ENCODE peak calls at places on chromosome 2, in nine cellular contexts. One of them, this sample, is unnamed.

GRCh38 chr2:27186613-27187345 is 25.1 kb upstream of the ATRAID start:
- DNase-seq in iPS DF 19.7: no peak
- DNase-seq in activated CD4-positive, alpha-beta memory T cell treated with anti-CD3 and anti-CD28 coated beads, Interleukin-2, amount 10 ng/mL, durations not matched to agents 7 days and 5 days: no peak
- DNase-seq in NCI-H1092 treated with DMSO at 0.1 percent for 48 hours: no peak
- DNase-seq in activated CD8-positive, alpha-beta memory T cell treated with anti-CD3 and anti-CD28 coated beads, Interleukin-2, amount 10 ng/mL, durations not matched to agents 7 days and 5 days: no peak
- DNase-seq in ELF-1: no peak
- DNase-seq in endodermal cell: no peak
- DNase-seq in stimulated activated CD4-positive, alpha-beta T cell treated with anti-CD3 and anti-CD28 coated beads, TNF-alpha, amount 100 ng/mL, for 4 hours: no peak
- DNase-seq in fibroblast of lung: no peak
- DNase-seq in this sample: no peak

GRCh38 chr2:186780701-186781316 is 68.2 kb downstream of the ZSWIM2 start:
- DNase-seq in iPS DF 19.7: peak
- DNase-seq in activated CD4-positive, alpha-beta memory T cell treated with anti-CD3 and anti-CD28 coated beads, Interleukin-2, amount 10 ng/mL, durations not matched to agents 7 days and 5 days: no peak
- DNase-seq in NCI-H1092 treated with DMSO at 0.1 percent for 48 hours: peak
- DNase-seq in activated CD8-positive, alpha-beta memory T cell treated with anti-CD3 and anti-CD28 coated beads, Interleukin-2, amount 10 ng/mL, durations not matched to agents 7 days and 5 days: no peak
- DNase-seq in ELF-1: peak
- DNase-seq in endodermal cell: peak
- DNase-seq in stimulated activated CD4-positive, alpha-beta T cell treated with anti-CD3 and anti-CD28 coated beads, TNF-alpha, amount 100 ng/mL, for 4 hours: no peak
- DNase-seq in fibroblast of lung: peak
- DNase-seq in this sample: no peak

GRCh38 chr2:61952291-61952690 is 46.8 kb downstream of the COMMD1 start:
- DNase-seq in iPS DF 19.7: no peak
- DNase-seq in activated CD4-positive, alpha-beta memory T cell treated with anti-CD3 and anti-CD28 coated beads, Interleukin-2, amount 10 ng/mL, durations not matched to agents 7 days and 5 days: no peak
- DNase-seq in NCI-H1092 treated with DMSO at 0.1 percent for 48 hours: no peak
- DNase-seq in activated CD8-positive, alpha-beta memory T cell treated with anti-CD3 and anti-CD28 coated beads, Interleukin-2, amount 10 ng/mL, durations not matched to agents 7 days and 5 days: no peak
- DNase-seq in ELF-1: no peak
- DNase-seq in endodermal cell: no peak
- DNase-seq in stimulated activated CD4-positive, alpha-beta T cell treated with anti-CD3 and anti-CD28 coated beads, TNF-alpha, amount 100 ng/mL, for 4 hours: no peak
- DNase-seq in fibroblast of lung: peak
- DNase-seq in this sample: no peak

GRCh38 chr2:54083021-54083420 is 32.4 kb upstream of the ACYP2 start:
- DNase-seq in iPS DF 19.7: no peak
- DNase-seq in activated CD4-positive, alpha-beta memory T cell treated with anti-CD3 and anti-CD28 coated beads, Interleukin-2, amount 10 ng/mL, durations not matched to agents 7 days and 5 days: no peak
- DNase-seq in NCI-H1092 treated with DMSO at 0.1 percent for 48 hours: no peak
- DNase-seq in activated CD8-positive, alpha-beta memory T cell treated with anti-CD3 and anti-CD28 coated beads, Interleukin-2, amount 10 ng/mL, durations not matched to agents 7 days and 5 days: no peak
- DNase-seq in ELF-1: no peak
- DNase-seq in endodermal cell: peak
- DNase-seq in stimulated activated CD4-positive, alpha-beta T cell treated with anti-CD3 and anti-CD28 coated beads, TNF-alpha, amount 100 ng/mL, for 4 hours: no peak
- DNase-seq in fibroblast of lung: peak
- DNase-seq in this sample: no peak

GRCh38 chr2:124309563-124310138 is 284.6 kb downstream of the CNTNAP5 start:
- DNase-seq in iPS DF 19.7: no peak
- DNase-seq in activated CD4-positive, alpha-beta memory T cell treated with anti-CD3 and anti-CD28 coated beads, Interleukin-2, amount 10 ng/mL, durations not matched to agents 7 days and 5 days: no peak
- DNase-seq in NCI-H1092 treated with DMSO at 0.1 percent for 48 hours: no peak
- DNase-seq in activated CD8-positive, alpha-beta memory T cell treated with anti-CD3 and anti-CD28 coated beads, Interleukin-2, amount 10 ng/mL, durations not matched to agents 7 days and 5 days: no peak
- DNase-seq in ELF-1: no peak
- DNase-seq in endodermal cell: no peak
- DNase-seq in stimulated activated CD4-positive, alpha-beta T cell treated with anti-CD3 and anti-CD28 coated beads, TNF-alpha, amount 100 ng/mL, for 4 hours: no peak
- DNase-seq in fibroblast of lung: no peak
- DNase-seq in this sample: no peak

GRCh38 chr2:241771286-241772062 is 5.1 kb upstream of the GAL3ST2 start:
- DNase-seq in iPS DF 19.7: no peak
- DNase-seq in activated CD4-positive, alpha-beta memory T cell treated with anti-CD3 and anti-CD28 coated beads, Interleukin-2, amount 10 ng/mL, durations not matched to agents 7 days and 5 days: peak
- DNase-seq in NCI-H1092 treated with DMSO at 0.1 percent for 48 hours: no peak
- DNase-seq in activated CD8-positive, alpha-beta memory T cell treated with anti-CD3 and anti-CD28 coated beads, Interleukin-2, amount 10 ng/mL, durations not matched to agents 7 days and 5 days: peak
- DNase-seq in ELF-1: peak
- DNase-seq in endodermal cell: peak
- DNase-seq in stimulated activated CD4-positive, alpha-beta T cell treated with anti-CD3 and anti-CD28 coated beads, TNF-alpha, amount 100 ng/mL, for 4 hours: no peak
- DNase-seq in fibroblast of lung: peak
- DNase-seq in this sample: no peak

GRCh38 chr2:236321430-236321829 is 57.2 kb upstream of the ASB18 start:
- DNase-seq in iPS DF 19.7: no peak
- DNase-seq in activated CD4-positive, alpha-beta memory T cell treated with anti-CD3 and anti-CD28 coated beads, Interleukin-2, amount 10 ng/mL, durations not matched to agents 7 days and 5 days: no peak
- DNase-seq in NCI-H1092 treated with DMSO at 0.1 percent for 48 hours: no peak
- DNase-seq in activated CD8-positive, alpha-beta memory T cell treated with anti-CD3 and anti-CD28 coated beads, Interleukin-2, amount 10 ng/mL, durations not matched to agents 7 days and 5 days: no peak
- DNase-seq in ELF-1: no peak
- DNase-seq in endodermal cell: no peak
- DNase-seq in stimulated activated CD4-positive, alpha-beta T cell treated with anti-CD3 and anti-CD28 coated beads, TNF-alpha, amount 100 ng/mL, for 4 hours: no peak
- DNase-seq in fibroblast of lung: no peak
- DNase-seq in this sample: no peak

GRCh38 chr2:99597616-99598015 is 107.8 kb upstream of the REV1 start:
- DNase-seq in iPS DF 19.7: no peak
- DNase-seq in activated CD4-positive, alpha-beta memory T cell treated with anti-CD3 and anti-CD28 coated beads, Interleukin-2, amount 10 ng/mL, durations not matched to agents 7 days and 5 days: no peak
- DNase-seq in NCI-H1092 treated with DMSO at 0.1 percent for 48 hours: no peak
- DNase-seq in activated CD8-positive, alpha-beta memory T cell treated with anti-CD3 and anti-CD28 coated beads, Interleukin-2, amount 10 ng/mL, durations not matched to agents 7 days and 5 days: no peak
- DNase-seq in ELF-1: no peak
- DNase-seq in endodermal cell: no peak
- DNase-seq in stimulated activated CD4-positive, alpha-beta T cell treated with anti-CD3 and anti-CD28 coated beads, TNF-alpha, amount 100 ng/mL, for 4 hours: no peak
- DNase-seq in fibroblast of lung: peak
- DNase-seq in this sample: no peak

GRCh38 chr2:86033751-86034680 is 71.7 kb downstream of the POLR1A start:
- DNase-seq in iPS DF 19.7: no peak
- DNase-seq in activated CD4-positive, alpha-beta memory T cell treated with anti-CD3 and anti-CD28 coated beads, Interleukin-2, amount 10 ng/mL, durations not matched to agents 7 days and 5 days: no peak
- DNase-seq in NCI-H1092 treated with DMSO at 0.1 percent for 48 hours: no peak
- DNase-seq in activated CD8-positive, alpha-beta memory T cell treated with anti-CD3 and anti-CD28 coated beads, Interleukin-2, amount 10 ng/mL, durations not matched to agents 7 days and 5 days: no peak
- DNase-seq in ELF-1: no peak
- DNase-seq in endodermal cell: no peak
- DNase-seq in stimulated activated CD4-positive, alpha-beta T cell treated with anti-CD3 and anti-CD28 coated beads, TNF-alpha, amount 100 ng/mL, for 4 hours: no peak
- DNase-seq in fibroblast of lung: no peak
- DNase-seq in this sample: no peak

GRCh38 chr2:60416221-60417008 is 137.0 kb downstream of the BCL11A start:
- DNase-seq in iPS DF 19.7: no peak
- DNase-seq in activated CD4-positive, alpha-beta memory T cell treated with anti-CD3 and anti-CD28 coated beads, Interleukin-2, amount 10 ng/mL, durations not matched to agents 7 days and 5 days: no peak
- DNase-seq in NCI-H1092 treated with DMSO at 0.1 percent for 48 hours: no peak
- DNase-seq in activated CD8-positive, alpha-beta memory T cell treated with anti-CD3 and anti-CD28 coated beads, Interleukin-2, amount 10 ng/mL, durations not matched to agents 7 days and 5 days: no peak
- DNase-seq in ELF-1: peak
- DNase-seq in endodermal cell: peak
- DNase-seq in stimulated activated CD4-positive, alpha-beta T cell treated with anti-CD3 and anti-CD28 coated beads, TNF-alpha, amount 100 ng/mL, for 4 hours: no peak
- DNase-seq in fibroblast of lung: no peak
- DNase-seq in this sample: no peak

GRCh38 chr2:70993689-70993986 is 1.0 kb downstream of the TEX261 start:
- DNase-seq in iPS DF 19.7: no peak
- DNase-seq in activated CD4-positive, alpha-beta memory T cell treated with anti-CD3 and anti-CD28 coated beads, Interleukin-2, amount 10 ng/mL, durations not matched to agents 7 days and 5 days: no peak
- DNase-seq in NCI-H1092 treated with DMSO at 0.1 percent for 48 hours: no peak
- DNase-seq in activated CD8-positive, alpha-beta memory T cell treated with anti-CD3 and anti-CD28 coated beads, Interleukin-2, amount 10 ng/mL, durations not matched to agents 7 days and 5 days: no peak
- DNase-seq in ELF-1: no peak
- DNase-seq in endodermal cell: no peak
- DNase-seq in stimulated activated CD4-positive, alpha-beta T cell treated with anti-CD3 and anti-CD28 coated beads, TNF-alpha, amount 100 ng/mL, for 4 hours: no peak
- DNase-seq in fibroblast of lung: no peak
- DNase-seq in this sample: no peak

GRCh38 chr2:229874647-229875046 is 47.2 kb downstream of the TRIP12 start:
- DNase-seq in iPS DF 19.7: no peak
- DNase-seq in activated CD4-positive, alpha-beta memory T cell treated with anti-CD3 and anti-CD28 coated beads, Interleukin-2, amount 10 ng/mL, durations not matched to agents 7 days and 5 days: no peak
- DNase-seq in NCI-H1092 treated with DMSO at 0.1 percent for 48 hours: no peak
- DNase-seq in activated CD8-positive, alpha-beta memory T cell treated with anti-CD3 and anti-CD28 coated beads, Interleukin-2, amount 10 ng/mL, durations not matched to agents 7 days and 5 days: no peak
- DNase-seq in ELF-1: no peak
- DNase-seq in endodermal cell: no peak
- DNase-seq in stimulated activated CD4-positive, alpha-beta T cell treated with anti-CD3 and anti-CD28 coated beads, TNF-alpha, amount 100 ng/mL, for 4 hours: no peak
- DNase-seq in fibroblast of lung: no peak
- DNase-seq in this sample: no peak

GRCh38 chr2:38685116-38685735 is 19.3 kb downstream of the GALM start:
- DNase-seq in iPS DF 19.7: no peak
- DNase-seq in activated CD4-positive, alpha-beta memory T cell treated with anti-CD3 and anti-CD28 coated beads, Interleukin-2, amount 10 ng/mL, durations not matched to agents 7 days and 5 days: no peak
- DNase-seq in NCI-H1092 treated with DMSO at 0.1 percent for 48 hours: no peak
- DNase-seq in activated CD8-positive, alpha-beta memory T cell treated with anti-CD3 and anti-CD28 coated beads, Interleukin-2, amount 10 ng/mL, durations not matched to agents 7 days and 5 days: no peak
- DNase-seq in ELF-1: peak
- DNase-seq in endodermal cell: no peak
- DNase-seq in stimulated activated CD4-positive, alpha-beta T cell treated with anti-CD3 and anti-CD28 coated beads, TNF-alpha, amount 100 ng/mL, for 4 hours: no peak
- DNase-seq in fibroblast of lung: no peak
- DNase-seq in this sample: no peak

GRCh38 chr2:100615471-100615870 is 52.7 kb downstream of the PDCL3 start:
- DNase-seq in iPS DF 19.7: no peak
- DNase-seq in activated CD4-positive, alpha-beta memory T cell treated with anti-CD3 and anti-CD28 coated beads, Interleukin-2, amount 10 ng/mL, durations not matched to agents 7 days and 5 days: no peak
- DNase-seq in NCI-H1092 treated with DMSO at 0.1 percent for 48 hours: no peak
- DNase-seq in activated CD8-positive, alpha-beta memory T cell treated with anti-CD3 and anti-CD28 coated beads, Interleukin-2, amount 10 ng/mL, durations not matched to agents 7 days and 5 days: no peak
- DNase-seq in ELF-1: no peak
- DNase-seq in endodermal cell: no peak
- DNase-seq in stimulated activated CD4-positive, alpha-beta T cell treated with anti-CD3 and anti-CD28 coated beads, TNF-alpha, amount 100 ng/mL, for 4 hours: no peak
- DNase-seq in fibroblast of lung: no peak
- DNase-seq in this sample: no peak